ENCODE peak calls at places on chromosome 2, in eight cellular contexts. One of them, this sample, is unnamed.

GRCh38 chr2:120681696-120682288 is 53.9 kb upstream of the GLI2 start:
- DNase-seq in AG08395: no peak
- DNase-seq in SW480: no peak
- DNase-seq in iris pigment epithelial cell: no peak
- DNase-seq in NCI-H460: no peak
- DNase-seq in T-helper 9 cell: no peak
- DNase-seq in GM12865: no peak
- DNase-seq in RWPE1: no peak
- DNase-seq in this sample: no peak

GRCh38 chr2:46985512-46985911 is 69.9 kb upstream of the MCFD2 start:
- DNase-seq in GM12865: peak; percentile 69
- DNase-seq in NCI-H460: no peak
- DNase-seq in SW480: peak; percentile 49
- DNase-seq in T-helper 9 cell: no peak
- DNase-seq in iris pigment epithelial cell: peak; percentile 26
- DNase-seq in AG08395: peak; percentile 51
- DNase-seq in RWPE1: no peak
- DNase-seq in this sample: no peak

GRCh38 chr2:120568089-120568974 is 167.3 kb upstream of the GLI2 start:
- DNase-seq in GM12865: no peak
- DNase-seq in NCI-H460: no peak
- DNase-seq in SW480: no peak
- DNase-seq in iris pigment epithelial cell: no peak
- DNase-seq in AG08395: no peak
- DNase-seq in T-helper 9 cell: no peak
- DNase-seq in RWPE1: no peak
- DNase-seq in this sample: peak; percentile 51

GRCh38 chr2:231397928-231398294 is 2.4 kb downstream of the B3GNT7 start:
- DNase-seq in NCI-H460: no peak
- DNase-seq in GM12865: no peak
- DNase-seq in SW480: no peak
- DNase-seq in iris pigment epithelial cell: no peak
- DNase-seq in AG08395: no peak
- DNase-seq in T-helper 9 cell: no peak
- DNase-seq in RWPE1: no peak
- DNase-seq in this sample: no peak

GRCh38 chr2:11753452-11753885 is 7.0 kb downstream of the LPIN1 start:
- DNase-seq in iris pigment epithelial cell: no peak
- DNase-seq in GM12865: peak; percentile 93
- DNase-seq in SW480: no peak
- DNase-seq in RWPE1: peak; percentile 14
- DNase-seq in NCI-H460: no peak
- DNase-seq in T-helper 9 cell: no peak
- DNase-seq in AG08395: no peak
- DNase-seq in this sample: no peak

GRCh38 chr2:201127570-201127969 is 11.6 kb downstream of the CFLAR start:
- DNase-seq in T-helper 9 cell: no peak
- DNase-seq in iris pigment epithelial cell: peak; percentile 71
- DNase-seq in AG08395: peak; percentile 80
- DNase-seq in GM12865: peak; percentile 68
- DNase-seq in RWPE1: no peak
- DNase-seq in NCI-H460: peak; percentile 70
- DNase-seq in SW480: no peak
- DNase-seq in this sample: peak; percentile 74

GRCh38 chr2:209876211-209876610 is 104.6 kb downstream of the UNC80 start:
- DNase-seq in T-helper 9 cell: no peak
- DNase-seq in GM12865: no peak
- DNase-seq in iris pigment epithelial cell: peak; percentile 25
- DNase-seq in SW480: no peak
- DNase-seq in AG08395: no peak
- DNase-seq in RWPE1: no peak
- DNase-seq in NCI-H460: no peak
- DNase-seq in this sample: peak; percentile 6

GRCh38 chr2:34096552-34097171 is 497.6 kb upstream of the FAM98A start:
- DNase-seq in RWPE1: peak; percentile 31
- DNase-seq in GM12865: peak; percentile 59
- DNase-seq in iris pigment epithelial cell: peak; percentile 61
- DNase-seq in NCI-H460: peak; percentile 40
- DNase-seq in T-helper 9 cell: peak; percentile 26
- DNase-seq in AG08395: peak; percentile 37
- DNase-seq in SW480: peak; percentile 57
- DNase-seq in this sample: peak; percentile 80

GRCh38 chr2:162300271-162300670 is 18.2 kb downstream of the IFIH1 start:
- DNase-seq in T-helper 9 cell: no peak
- DNase-seq in iris pigment epithelial cell: peak; percentile 76
- DNase-seq in AG08395: no peak
- DNase-seq in RWPE1: no peak
- DNase-seq in NCI-H460: no peak
- DNase-seq in GM12865: no peak
- DNase-seq in SW480: no peak
- DNase-seq in this sample: peak; percentile 22

GRCh38 chr2:36376319-36376765 is 20.8 kb downstream of the CRIM1 start:
- DNase-seq in SW480: no peak
- DNase-seq in GM12865: no peak
- DNase-seq in AG08395: no peak
- DNase-seq in NCI-H460: no peak
- DNase-seq in RWPE1: no peak
- DNase-seq in iris pigment epithelial cell: peak; percentile 63
- DNase-seq in T-helper 9 cell: no peak
- DNase-seq in this sample: peak; percentile 66

GRCh38 chr2:152573168-152573567 is 144.1 kb downstream of the PRPF40A start:
- DNase-seq in SW480: no peak
- DNase-seq in RWPE1: peak; percentile 57
- DNase-seq in AG08395: peak; percentile 74
- DNase-seq in iris pigment epithelial cell: peak; percentile 95
- DNase-seq in NCI-H460: peak; percentile 45
- DNase-seq in T-helper 9 cell: no peak
- DNase-seq in GM12865: peak; percentile 77
- DNase-seq in this sample: peak; percentile 94

GRCh38 chr2:20781656-20782265 is 41.1 kb downstream of the LDAH start:
- DNase-seq in iris pigment epithelial cell: peak; percentile 44
- DNase-seq in NCI-H460: peak; percentile 25
- DNase-seq in AG08395: peak; percentile 18
- DNase-seq in SW480: peak; percentile 54
- DNase-seq in T-helper 9 cell: no peak
- DNase-seq in GM12865: peak; percentile 52
- DNase-seq in RWPE1: peak; percentile 44
- DNase-seq in this sample: peak; percentile 61

GRCh38 chr2:118014492-118014824 is 588 bp upstream of the CCDC93 start:
- DNase-seq in T-helper 9 cell: no peak
- DNase-seq in NCI-H460: no peak
- DNase-seq in AG08395: no peak
- DNase-seq in iris pigment epithelial cell: no peak
- DNase-seq in SW480: no peak
- DNase-seq in RWPE1: no peak
- DNase-seq in GM12865: no peak
- DNase-seq in this sample: no peak

GRCh38 chr2:5974477-5974876 is 282.3 kb downstream of the SOX11 start:
- DNase-seq in SW480: no peak
- DNase-seq in RWPE1: no peak
- DNase-seq in T-helper 9 cell: no peak
- DNase-seq in AG08395: no peak
- DNase-seq in GM12865: no peak
- DNase-seq in iris pigment epithelial cell: no peak
- DNase-seq in NCI-H460: no peak
- DNase-seq in this sample: no peak

This sample was measured in choroid plexus epithelial cell.